ENCODE peak calls at places on chromosomes 6 and 20, in six cellular contexts. V is GM20000, H is cardiac fibroblast, T is endodermal cell, M is nephron progenitor cell, J is fibroblast of mammary gland. C is an unnamed sample.

GRCh38 chr6:42974919-42975505 is 4.0 kb downstream of the PEX6 start:
- DNase-seq in V (no peak), H (no peak), T (no peak), M (no peak), J (no peak), C (no peak)

GRCh38 chr20:57772349-57772964 is 62.6 kb upstream of the PMEPA1 start:
- DNase-seq in V (no peak), H (peak), T (peak), M (no peak), J (peak), C (no peak)

GRCh38 chr6:44004625-44005506 is 122.4 kb downstream of the MRPL14 start:
- DNase-seq in V (peak), H (no peak), T (peak), M (no peak), J (no peak), C (no peak)

GRCh38 chr6:35686873-35687557 is 1.7 kb downstream of the FKBP5 start:
- DNase-seq in V (peak), H (no peak), T (no peak), M (no peak), J (no peak), C (no peak)

GRCh38 chr6:73262701-73263569 is at the start of gene KHDC1:
- DNase-seq in V (peak), H (peak), T (peak), M (peak), J (peak), C (no peak)

GRCh38 chr6:83722876-83723275 is 14.0 kb upstream of the SNAP91 start:
- DNase-seq in V (no peak), H (no peak), T (no peak), M (no peak), J (no peak), C (no peak)

GRCh38 chr20:23349338-23350006 is 1.1 kb upstream of the NXT1 start:
- DNase-seq in V (peak), H (no peak), T (no peak), M (peak), J (peak), C (no peak)

GRCh38 chr6:36384095-36384494 is 3.4 kb downstream of the ETV7 start:
- DNase-seq in V (no peak), H (no peak), T (no peak), M (no peak), J (no peak), C (no peak)

GRCh38 chr6:125149256-125150144 is 4.1 kb upstream of the TPD52L1 start:
- DNase-seq in V (no peak), H (no peak), T (no peak), M (no peak), J (peak), C (no peak)

GRCh38 chr6:14711056-14711703 is 534.7 kb upstream of the JARID2 start:
- DNase-seq in V (peak), H (peak), T (peak), M (no peak), J (peak), C (no peak)

GRCh38 chr6:16523550-16524379 is 237.5 kb downstream of the ATXN1 start:
- DNase-seq in V (no peak), H (peak), T (no peak), M (no peak), J (peak), C (no peak)

GRCh38 chr20:51387125-51387865 is 155.2 kb downstream of the NFATC2 start:
- DNase-seq in V (no peak), H (no peak), T (peak), M (no peak), J (no peak), C (no peak)

GRCh38 chr6:138545621-138545980 is 46.3 kb upstream of the NHSL1 start:
- DNase-seq in V (no peak), H (peak), T (peak), M (peak), J (peak), C (peak)

GRCh38 chr6:43807228-43808061 is 37.4 kb downstream of the VEGFA start:
- DNase-seq in V (no peak), H (peak), T (no peak), M (no peak), J (no peak), C (no peak)

GRCh38 chr20:60868316-60868891 is 383.7 kb upstream of the CDH4 start:
- DNase-seq in V (no peak), H (no peak), T (no peak), M (no peak), J (peak), C (no peak)

GRCh38 chr6:96990462-96990861 is 65.9 kb downstream of the KLHL32 start:
- DNase-seq in V (no peak), H (no peak), T (no peak), M (no peak), J (no peak), C (no peak)

GRCh38 chr6:142207265-142207877 is 60.3 kb downstream of the VTA1 start:
- DNase-seq in V (no peak), H (peak), T (peak), M (peak), J (peak), C (no peak)

GRCh38 chr6:103672169-103672568 is 1187.5 kb downstream of the HACE1 start:
- DNase-seq in V (no peak), H (no peak), T (no peak), M (no peak), J (peak), C (no peak)

GRCh38 chr20:43680976-43681375 is 14.1 kb downstream of the MYBL2 start:
- DNase-seq in V (no peak), H (no peak), T (no peak), M (no peak), J (peak), C (no peak)

GRCh38 chr6:45724511-45724910 is 291.1 kb downstream of the CLIC5 start:
- DNase-seq in V (no peak), H (peak), T (no peak), M (no peak), J (peak), C (no peak)

GRCh38 chr20:62705626-62706025 is 3.0 kb upstream of the NTSR1 start:
- DNase-seq in V (no peak), H (no peak), T (no peak), M (no peak), J (no peak), C (no peak)

GRCh38 chr20:17680128-17680835 is 1.8 kb downstream of the RRBP1 start:
- DNase-seq in V (no peak), H (peak), T (peak), M (peak), J (peak), C (no peak)

GRCh38 chr6:45566882-45567281 is 189.1 kb upstream of the SUPT3H start:
- DNase-seq in V (no peak), H (peak), T (peak), M (no peak), J (no peak), C (no peak)

GRCh38 chr6:121711472-121711871 is 276.0 kb downstream of the GJA1 start:
- DNase-seq in V (no peak), H (no peak), T (no peak), M (no peak), J (no peak), C (no peak)
- TF ChIP-seq CTCF in V (no peak), H (no peak), T (no peak), M (no peak), J (no peak), C (no peak)

DNA sequence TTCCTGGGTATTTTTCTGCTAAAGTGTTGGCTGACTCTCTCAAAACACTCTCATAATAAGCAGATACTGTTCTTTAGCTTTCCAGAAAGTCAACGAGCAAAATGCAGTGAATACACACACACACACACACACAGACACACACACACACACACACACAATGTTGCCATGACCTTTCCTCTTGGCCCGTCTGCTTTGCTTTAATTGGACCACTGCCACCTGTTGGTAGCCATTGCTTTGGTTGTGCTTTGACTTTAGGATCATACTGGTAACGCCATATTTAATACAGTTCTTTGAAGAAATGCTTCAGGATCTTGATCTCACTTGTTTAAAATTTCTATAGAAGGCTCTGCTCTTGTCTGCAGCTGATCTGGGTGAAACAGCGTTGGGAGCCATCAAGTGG is 4.4 kb downstream of the FIG4 start:
- DNase-seq in V (no peak), H (no peak), T (peak), M (no peak), J (no peak), C (no peak)
- TF ChIP-seq CTCF in V (peak), H (no peak), T (peak), M (no peak), J (no peak), C (no peak)

DNA sequence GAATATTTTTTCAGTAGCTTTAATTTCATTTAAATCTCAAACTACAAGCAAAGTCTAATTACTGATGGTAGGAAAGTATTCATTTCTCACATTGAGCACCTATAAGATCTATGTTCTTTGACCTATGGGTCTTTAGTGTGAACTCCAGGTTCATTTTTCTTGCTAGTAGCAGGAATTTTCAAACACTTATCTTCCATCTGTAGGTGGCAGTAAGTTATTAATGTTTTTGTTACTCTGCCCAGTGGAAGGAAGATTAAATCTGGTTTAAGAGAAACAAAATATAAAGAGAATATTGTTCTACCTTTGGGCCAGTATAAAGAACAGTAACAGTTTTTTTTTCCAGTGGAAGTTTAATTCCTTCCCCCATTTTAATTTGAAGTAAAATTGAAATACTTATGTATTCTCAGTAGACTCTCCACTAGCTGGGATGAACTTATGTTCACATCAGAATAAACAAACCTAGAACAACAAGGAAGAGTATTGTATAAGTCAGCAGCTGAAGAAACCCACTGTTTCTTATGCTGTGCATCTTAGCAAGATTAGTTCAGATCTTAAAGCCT is 328.2 kb downstream of the PHF3 start:
- DNase-seq in V (no peak), H (no peak), T (no peak), M (no peak), J (no peak), C (no peak)
- TF ChIP-seq CTCF in V (no peak), H (no peak), T (no peak), M (no peak), J (no peak), C (peak)

GRCh38 chr6:115830895-115831294 is 229.8 kb downstream of the FRK start:
- DNase-seq in V (no peak), H (no peak), T (no peak), M (no peak), J (no peak), C (no peak)
- TF ChIP-seq CTCF in V (no peak), H (no peak), T (no peak), M (no peak), J (no peak), C (no peak)

GRCh38 chr6:52577022-52577777 is at the start of gene TRAM2:
- DNase-seq in V (peak), H (peak), T (peak), M (peak), J (peak), C (peak)
- TF ChIP-seq CTCF in V (no peak), H (no peak), T (peak), M (no peak), J (no peak), C (peak)

GRCh38 chr20:34732523-34732922 is 28.4 kb downstream of the TP53INP2 start:
- DNase-seq in V (no peak), H (no peak), T (no peak), M (no peak), J (no peak), C (no peak)
- TF ChIP-seq CTCF in V (no peak), H (no peak), T (no peak), M (no peak), J (no peak), C (no peak)

GRCh38 chr6:148713896-148714295 is 32.9 kb upstream of the UST start:
- DNase-seq in V (no peak), H (no peak), T (no peak), M (no peak), J (no peak), C (no peak)

GRCh38 chr6:148716811-148717210 is 30.0 kb upstream of the UST start:
- DNase-seq in V (no peak), H (peak), T (no peak), M (no peak), J (peak), C (no peak)

GRCh38 chr6:148711833-148712653 is 34.8 kb upstream of the UST start:
- DNase-seq in V (no peak), H (no peak), T (no peak), M (no peak), J (peak), C (no peak)

GRCh38 chr6:148709577-148709976 is 37.3 kb upstream of the UST start:
- DNase-seq in V (no peak), H (no peak), T (no peak), M (no peak), J (peak), C (no peak)

GRCh38 chr6:148713033-148713738 is 33.6 kb upstream of the UST start:
- DNase-seq in V (no peak), H (no peak), T (no peak), M (no peak), J (no peak), C (no peak)
- TF ChIP-seq CTCF in V (no peak), H (no peak), T (no peak), M (no peak), J (no peak), C (no peak)

DNA sequence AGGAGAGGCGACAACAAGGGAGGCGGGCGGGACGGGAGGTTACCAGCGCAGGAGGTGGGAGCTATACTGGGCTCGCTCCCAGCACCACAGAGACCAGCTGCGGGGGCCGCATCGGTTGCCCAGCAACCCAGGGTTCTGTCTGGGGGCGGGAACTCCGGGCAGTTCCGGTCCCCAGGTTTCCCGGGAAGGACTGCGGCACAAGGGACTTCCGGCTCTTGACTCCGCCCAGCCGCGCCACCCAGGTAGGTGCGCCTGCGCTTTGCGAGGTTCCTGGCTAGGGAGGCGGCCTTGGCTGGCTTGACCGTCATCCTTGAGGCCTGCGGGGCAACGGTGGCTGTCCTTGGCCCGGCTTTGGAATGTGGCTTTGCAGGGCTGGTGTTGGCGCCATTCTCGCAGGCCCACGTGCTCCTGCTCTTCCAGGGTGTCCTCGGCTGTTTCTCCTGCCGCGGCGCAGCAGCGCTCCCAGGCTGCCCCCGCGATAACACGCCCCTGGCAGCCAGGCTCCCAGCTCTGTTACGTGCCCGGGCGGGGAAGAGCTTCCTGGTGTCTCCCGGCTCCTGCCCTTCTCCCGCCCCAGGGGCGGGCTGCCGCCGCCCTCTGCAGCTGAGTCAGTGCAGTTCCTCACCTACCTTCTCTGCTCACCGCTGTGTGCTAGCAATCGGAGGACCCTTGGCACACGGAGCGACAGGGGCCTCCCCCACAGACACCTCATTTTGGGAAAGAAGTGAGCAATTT is at the start of gene RSPH3:
- DNase-seq in V (peak), H (peak), T (peak), M (peak), J (peak), C (peak)
- TF ChIP-seq CTCF in V (no peak), H (no peak), T (peak), M (no peak), J (no peak), C (peak)

C was measured in osteocyte.